ENCODE peak calls at places on chromosomes 16 and 17, in five cellular contexts. H is HS-27A; O is BJ; Q is effector memory CD4-positive, alpha-beta T cell; M is AG04450. Y is an unnamed sample.

GRCh38 chr16:50261707-50262235 is 4.6 kb upstream of the ADCY7 start:
- DNase-seq in H (no peak), O (no peak), Q (no peak), M (no peak), Y (no peak)

GRCh38 chr17:66953661-66954060 is 10.8 kb upstream of the CACNG4 start:
- DNase-seq in H (no peak), O (no peak), Q (no peak), M (no peak), Y (no peak)

GRCh38 chr16:22225060-22225459 is 19.0 kb downstream of the EEF2K start:
- DNase-seq in H (no peak), O (no peak), Q (no peak), M (no peak), Y (no peak)

GRCh38 chr17:38879878-38880727 is 10.2 kb downstream of the LASP1 start:
- DNase-seq in H (no peak), O (peak; percentile 58), Q (no peak), M (no peak), Y (peak; percentile 85)

GRCh38 chr17:33498069-33498468 is 205.0 kb upstream of the ASIC2 start:
- DNase-seq in H (no peak), O (no peak), Q (no peak), M (no peak), Y (no peak)

GRCh38 chr16:65975049-65975708 is 391.3 kb upstream of the CDH5 start:
- DNase-seq in H (no peak), O (no peak), Q (no peak), M (peak; percentile 50), Y (peak; percentile 5)

GRCh38 chr17:51951737-51952136 is 206.8 kb downstream of the CA10 start:
- DNase-seq in H (no peak), O (no peak), Q (no peak), M (no peak), Y (no peak)

GRCh38 chr16:65218348-65218747 is 96.5 kb upstream of the CDH11 start:
- DNase-seq in H (no peak), O (no peak), Q (no peak), M (no peak), Y (no peak)

GRCh38 chr17:67759355-67760171 is 41.8 kb downstream of the NOL11 start:
- DNase-seq in H (no peak), O (peak; percentile 9), Q (no peak), M (peak; percentile 10), Y (no peak)

GRCh38 chr16:83561876-83562275 is 245.9 kb upstream of the HSBP1 start:
- DNase-seq in H (no peak), O (no peak), Q (no peak), M (no peak), Y (peak; percentile 63)

GRCh38 chr16:31084584-31085298 is 4.0 kb downstream of the PRSS53 start:
- DNase-seq in H (no peak), O (no peak), Q (no peak), M (no peak), Y (no peak)

GRCh38 chr17:35022536-35023063 is 40.9 kb downstream of the RFFL start:
- DNase-seq in H (peak; percentile 23), O (peak; percentile 24), Q (peak; percentile 62), M (peak; percentile 65), Y (no peak)

GRCh38 chr17:77531641-77532040 is 390.9 kb downstream of the SEC14L1 start:
- DNase-seq in H (no peak), O (no peak), Q (no peak), M (no peak), Y (no peak)

GRCh38 chr16:54098247-54098646 is 188.3 kb downstream of the IRX3 start:
- DNase-seq in H (no peak), O (no peak), Q (no peak), M (no peak), Y (no peak)

GRCh38 chr16:13070268-13070667 is 168.9 kb downstream of the SHISA9 start:
- DNase-seq in H (no peak), O (no peak), Q (no peak), M (no peak), Y (peak; percentile 93)

GRCh38 chr16:89325861-89326471 is 108.5 kb downstream of the ZNF778 start:
- DNase-seq in H (no peak), O (peak; percentile 59), Q (no peak), M (peak; percentile 77), Y (no peak)

GRCh38 chr17:61465550-61466237 is 13.5 kb downstream of the TBX4 start:
- DNase-seq in H (no peak), O (no peak), Q (no peak), M (no peak), Y (no peak)

GRCh38 chr17:49926886-49927285 is 42.1 kb upstream of the DLX4 start:
- DNase-seq in H (peak; percentile 5), O (no peak), Q (no peak), M (no peak), Y (no peak)

GRCh38 chr17:2055494-2056220 is 754 bp downstream of the HIC1 start:
- DNase-seq in H (no peak), O (no peak), Q (no peak), M (no peak), Y (no peak)

GRCh38 chr17:79633937-79634813 is 23.3 kb upstream of the RBFOX3 start:
- DNase-seq in H (no peak), O (no peak), Q (no peak), M (no peak), Y (no peak)

GRCh38 chr17:76527430-76528111 is 9.9 kb downstream of the CYGB start:
- DNase-seq in H (no peak), O (no peak), Q (peak; percentile 12), M (no peak), Y (peak; percentile 62)

GRCh38 chr17:70702683-70703255 is 533.4 kb downstream of the KCNJ2 start:
- DNase-seq in H (no peak), O (no peak), Q (no peak), M (no peak), Y (no peak)

GRCh38 chr17:74759243-74759801 is 10.9 kb downstream of the NHERF1 start:
- DNase-seq in H (no peak), O (no peak), Q (peak; percentile 45), M (no peak), Y (no peak)

GRCh38 chr17:45221081-45221996 is at the start of gene FMNL1:
- DNase-seq in H (no peak), O (no peak), Q (peak; percentile 51), M (no peak), Y (peak; percentile 77)

GRCh38 chr17:3888343-3889171 is 4.3 kb downstream of the CAMKK1 start:
- DNase-seq in H (no peak), O (peak; percentile 80), Q (no peak), M (peak; percentile 67), Y (peak; percentile 68)

GRCh38 chr16:68564367-68564985 is 25.4 kb downstream of the ZFP90 start:
- DNase-seq in H (no peak), O (no peak), Q (no peak), M (no peak), Y (peak; percentile 5)

GRCh38 chr17:59762022-59762825 is 54.8 kb downstream of the VMP1 start:
- DNase-seq in H (no peak), O (no peak), Q (no peak), M (no peak), Y (no peak)

GRCh38 chr16:3115561-3115960 is 3.2 kb downstream of the ZNF205 start:
- DNase-seq in H (no peak), O (no peak), Q (no peak), M (no peak), Y (no peak)

GRCh38 chr16:12087901-12088364 is 111.4 kb downstream of the SNX29 start:
- DNase-seq in H (no peak), O (no peak), Q (no peak), M (no peak), Y (no peak)

GRCh38 chr16:4407543-4408322 is 8.7 kb downstream of the CORO7 start:
- DNase-seq in H (no peak), O (peak; percentile 53), Q (no peak), M (peak; percentile 43), Y (no peak)

GRCh38 chr16:86524029-86524428 is 13.7 kb downstream of the FOXF1 start:
- DNase-seq in H (no peak), O (no peak), Q (no peak), M (no peak), Y (no peak)

GRCh38 chr16:66266436-66267286 is 99.8 kb upstream of the CDH5 start:
- DNase-seq in H (no peak), O (peak; percentile 74), Q (no peak), M (peak; percentile 92), Y (peak; percentile 48)

GRCh38 chr17:81558941-81559806 is 7.0 kb upstream of the FAAP100 start:
- DNase-seq in H (no peak), O (no peak), Q (no peak), M (no peak), Y (peak; percentile 27)

GRCh38 chr17:72476575-72476986 is 355.8 kb downstream of the SOX9 start:
- DNase-seq in H (no peak), O (no peak), Q (no peak), M (no peak), Y (peak; percentile 89)

GRCh38 chr17:79331492-79331891 is 256.9 kb downstream of the ENGASE start:
- DNase-seq in H (no peak), O (no peak), Q (no peak), M (no peak), Y (no peak)

GRCh38 chr17:27674335-27674734 is 43.3 kb downstream of the LGALS9 start:
- DNase-seq in H (no peak), O (no peak), Q (no peak), M (no peak), Y (no peak)

GRCh38 chr17:77472837-77473214 is 332.1 kb downstream of the SEC14L1 start:
- DNase-seq in H (no peak), O (no peak), Q (no peak), M (no peak), Y (no peak)

GRCh38 chr17:33292981-33293867 is at the start of gene ASIC2:
- DNase-seq in H (no peak), O (no peak), Q (no peak), M (no peak), Y (peak; percentile 89)

GRCh38 chr17:82839617-82840292 is at the start of gene ZNF750:
- DNase-seq in H (no peak), O (no peak), Q (no peak), M (no peak), Y (no peak)